ENCODE peak calls at places on chromosomes 11 and 22, in ten cellular contexts. A is NCI-H2029; U is HCT116; N is epithelial cell of proximal tubule; T is KBM-7; S is nephron progenitor cell; O is Ammon's horn; F is activated gamma-delta T cell treated with anti-CD3 and anti-CD28 coated beads, Interleukin-2, amount 50 U/mL, for 16 hours; J is brain microvascular endothelial cell; W is endothelial cell of umbilical vein. G is an unnamed sample.

GRCh38 chr11:1129666-1130160 is 28.0 kb upstream of the MUC5AC start:
- DNase-seq in A (no peak), U (no peak), N (no peak), T (no peak), S (no peak), O (no peak), F (no peak), J (no peak), W (no peak), G (no peak)

GRCh38 chr22:29587938-29588699 is 7.2 kb upstream of the NIPSNAP1 start:
- DNase-seq in A (no peak), U (no peak), N (peak), T (no peak), S (no peak), O (no peak), F (no peak), J (peak), W (peak), G (no peak)

GRCh38 chr11:122120096-122120495 is 4.1 kb upstream of the BLID start:
- DNase-seq in A (no peak), U (no peak), N (no peak), T (no peak), S (no peak), O (no peak), F (no peak), J (no peak), W (no peak), G (no peak)

GRCh38 chr22:20949698-20950183 is 17.3 kb upstream of the AIFM3 start:
- DNase-seq in A (no peak), U (no peak), N (no peak), T (no peak), S (no peak), O (no peak), F (no peak), J (no peak), W (no peak), G (no peak)

GRCh38 chr22:39462443-39463147 is 5.8 kb downstream of the MGAT3 start:
- DNase-seq in A (no peak), U (no peak), N (no peak), T (peak), S (peak), O (no peak), F (no peak), J (no peak), W (no peak), G (no peak)

GRCh38 chr11:2885017-2885675 is 429 bp downstream of the CDKN1C start:
- DNase-seq in A (no peak), U (no peak), N (no peak), T (peak), S (peak), O (peak), F (no peak), J (no peak), W (peak), G (no peak)

GRCh38 chr11:80930038-80930437 is 1489.2 kb upstream of the TENM4 start:
- DNase-seq in A (no peak), U (no peak), N (no peak), T (no peak), S (no peak), O (no peak), F (no peak), J (no peak), W (no peak), G (no peak)

GRCh38 chr11:134398079-134398444 is 14.0 kb downstream of the B3GAT1 start:
- DNase-seq in A (peak), U (no peak), N (no peak), T (no peak), S (no peak), O (peak), F (no peak), J (no peak), W (no peak), G (no peak)

GRCh38 chr11:95327273-95327948 is 96.4 kb upstream of the SESN3 start:
- DNase-seq in A (no peak), U (no peak), N (no peak), T (no peak), S (no peak), O (no peak), F (no peak), J (no peak), W (no peak), G (no peak)

GRCh38 chr11:132822294-132822693 is 710.0 kb downstream of the OPCML start:
- DNase-seq in A (no peak), U (no peak), N (no peak), T (no peak), S (no peak), O (no peak), F (no peak), J (no peak), W (no peak), G (no peak)

GRCh38 chr11:68960299-68961071 is 20.3 kb downstream of the MRGPRD start:
- DNase-seq in A (no peak), U (no peak), N (no peak), T (no peak), S (no peak), O (no peak), F (no peak), J (no peak), W (no peak), G (no peak)

GRCh38 chr11:129414144-129414876 is 38.7 kb downstream of the BARX2 start:
- DNase-seq in A (no peak), U (no peak), N (no peak), T (no peak), S (no peak), O (no peak), F (no peak), J (no peak), W (no peak), G (no peak)

GRCh38 chr11:103110406-103110805 is 1.2 kb downstream of the DYNC2H1 start:
- DNase-seq in A (no peak), U (no peak), N (no peak), T (no peak), S (no peak), O (no peak), F (no peak), J (peak), W (peak), G (no peak)

GRCh38 chr11:126978155-126978554 is 22.4 kb downstream of the KIRREL3 start:
- DNase-seq in A (no peak), U (no peak), N (no peak), T (no peak), S (no peak), O (no peak), F (no peak), J (no peak), W (no peak), G (no peak)

GRCh38 chr11:89489930-89490329 is 1.2 kb downstream of the NOX4 start:
- DNase-seq in A (no peak), U (no peak), N (no peak), T (no peak), S (no peak), O (no peak), F (no peak), J (no peak), W (no peak), G (no peak)

GRCh38 chr22:39349967-39350802 is at the start of gene SYNGR1:
- DNase-seq in A (no peak), U (no peak), N (no peak), T (no peak), S (peak), O (no peak), F (no peak), J (no peak), W (no peak), G (no peak)

GRCh38 chr11:104812416-104812815 is 85.8 kb downstream of the CASP12 start:
- DNase-seq in A (no peak), U (no peak), N (no peak), T (no peak), S (no peak), O (peak), F (no peak), J (no peak), W (no peak), G (no peak)

GRCh38 chr11:68987211-68987610 is 6.4 kb upstream of the MRGPRD start:
- DNase-seq in A (no peak), U (no peak), N (no peak), T (no peak), S (no peak), O (no peak), F (no peak), J (no peak), W (no peak), G (no peak)

GRCh38 chr11:60978546-60979380 is 7.3 kb downstream of the CD6 start:
- DNase-seq in A (no peak), U (no peak), N (no peak), T (peak), S (no peak), O (no peak), F (peak), J (no peak), W (no peak), G (no peak)

GRCh38 chr22:40196628-40197027 is 18.9 kb downstream of the TNRC6B start:
- DNase-seq in A (no peak), U (no peak), N (peak), T (no peak), S (no peak), O (no peak), F (peak), J (peak), W (peak), G (no peak)

GRCh38 chr11:67157691-67158090 is 38.6 kb downstream of the KDM2A start:
- DNase-seq in A (no peak), U (no peak), N (no peak), T (no peak), S (no peak), O (no peak), F (no peak), J (no peak), W (no peak), G (no peak)

GRCh38 chr11:110287537-110287936 is 8.9 kb downstream of the RDX start:
- DNase-seq in A (no peak), U (no peak), N (no peak), T (no peak), S (no peak), O (no peak), F (no peak), J (no peak), W (no peak), G (no peak)

GRCh38 chr11:80034801-80035200 is 594.0 kb upstream of the TENM4 start:
- DNase-seq in A (no peak), U (no peak), N (no peak), T (no peak), S (no peak), O (no peak), F (no peak), J (no peak), W (no peak), G (no peak)